ENCODE peak calls at places on chromosomes 1 and 21, in nine cellular contexts. One of them, this sample, is unnamed.

GRCh38 chr1:8985915-8986813 is 40.1 kb downstream of the SLC2A7 start:
- DNase-seq in left lung: peak
- DNase-seq in pancreas: peak
- DNase-seq in dorsolateral prefrontal cortex: peak
- DNase-seq in endothelial cell: no peak
- DNase-seq in fibroblast of villous mesenchyme: peak
- DNase-seq in Caco-2: no peak
- DNase-seq in Calu3: peak
- DNase-seq in fibroblast of the aortic adventitia: peak
- DNase-seq in this sample: no peak

GRCh38 chr1:228226956-228227791 is 19.3 kb downstream of the OBSCN start:
- DNase-seq in fibroblast of the aortic adventitia: no peak
- DNase-seq in Caco-2: no peak
- DNase-seq in fibroblast of villous mesenchyme: peak
- DNase-seq in Calu3: peak
- DNase-seq in endothelial cell: no peak
- DNase-seq in pancreas: no peak
- DNase-seq in dorsolateral prefrontal cortex: no peak
- DNase-seq in left lung: no peak
- DNase-seq in this sample: peak

GRCh38 chr1:247209306-247209900 is 37.6 kb upstream of the ZNF124 start:
- DNase-seq in fibroblast of villous mesenchyme: peak
- DNase-seq in Caco-2: no peak
- DNase-seq in dorsolateral prefrontal cortex: no peak
- DNase-seq in endothelial cell: no peak
- DNase-seq in Calu3: no peak
- DNase-seq in fibroblast of the aortic adventitia: no peak
- DNase-seq in left lung: no peak
- DNase-seq in pancreas: no peak
- DNase-seq in this sample: no peak

GRCh38 chr1:115838805-115839705 is 1.9 kb downstream of the NHLH2 start:
- DNase-seq in dorsolateral prefrontal cortex: no peak
- DNase-seq in left lung: no peak
- DNase-seq in Caco-2: no peak
- DNase-seq in Calu3: peak
- DNase-seq in fibroblast of villous mesenchyme: no peak
- DNase-seq in endothelial cell: peak
- DNase-seq in fibroblast of the aortic adventitia: no peak
- DNase-seq in pancreas: peak
- DNase-seq in this sample: peak

GRCh38 chr1:106217765-106218164 is 838.7 kb upstream of the PRMT6 start:
- DNase-seq in endothelial cell: no peak
- DNase-seq in fibroblast of the aortic adventitia: no peak
- DNase-seq in Calu3: no peak
- DNase-seq in dorsolateral prefrontal cortex: no peak
- DNase-seq in fibroblast of villous mesenchyme: no peak
- DNase-seq in left lung: no peak
- DNase-seq in Caco-2: no peak
- DNase-seq in pancreas: no peak
- DNase-seq in this sample: no peak

GRCh38 chr1:150106331-150106730 is 38.8 kb downstream of the VPS45 start:
- DNase-seq in endothelial cell: no peak
- DNase-seq in fibroblast of the aortic adventitia: no peak
- DNase-seq in pancreas: no peak
- DNase-seq in Calu3: no peak
- DNase-seq in dorsolateral prefrontal cortex: no peak
- DNase-seq in Caco-2: no peak
- DNase-seq in left lung: no peak
- DNase-seq in fibroblast of villous mesenchyme: no peak
- DNase-seq in this sample: no peak

GRCh38 chr1:7524681-7525340 is 246.3 kb upstream of the VAMP3 start:
- DNase-seq in Caco-2: no peak
- DNase-seq in fibroblast of the aortic adventitia: no peak
- DNase-seq in Calu3: no peak
- DNase-seq in fibroblast of villous mesenchyme: no peak
- DNase-seq in pancreas: no peak
- DNase-seq in left lung: peak
- DNase-seq in dorsolateral prefrontal cortex: no peak
- DNase-seq in endothelial cell: no peak
- DNase-seq in this sample: no peak

GRCh38 chr1:154878371-154879355 is 8.6 kb upstream of the KCNN3 start:
- DNase-seq in Caco-2: peak
- DNase-seq in pancreas: peak
- DNase-seq in fibroblast of villous mesenchyme: peak
- DNase-seq in dorsolateral prefrontal cortex: peak
- DNase-seq in left lung: peak
- DNase-seq in endothelial cell: peak
- DNase-seq in fibroblast of the aortic adventitia: peak
- DNase-seq in Calu3: peak
- DNase-seq in this sample: peak

GRCh38 chr1:58576727-58577675 is at the start of gene TACSTD2:
- DNase-seq in left lung: peak
- DNase-seq in endothelial cell: peak
- DNase-seq in Caco-2: peak
- DNase-seq in dorsolateral prefrontal cortex: no peak
- DNase-seq in fibroblast of the aortic adventitia: no peak
- DNase-seq in Calu3: peak
- DNase-seq in pancreas: peak
- DNase-seq in fibroblast of villous mesenchyme: no peak
- DNase-seq in this sample: peak

GRCh38 chr1:245258271-245258920 is 103.6 kb downstream of the KIF26B start:
- DNase-seq in fibroblast of villous mesenchyme: no peak
- DNase-seq in pancreas: peak
- DNase-seq in Caco-2: no peak
- DNase-seq in fibroblast of the aortic adventitia: no peak
- DNase-seq in dorsolateral prefrontal cortex: no peak
- DNase-seq in left lung: peak
- DNase-seq in Calu3: peak
- DNase-seq in endothelial cell: no peak
- DNase-seq in this sample: no peak

GRCh38 chr1:40450491-40451237 is 388 bp downstream of the ZFP69B start:
- DNase-seq in fibroblast of villous mesenchyme: peak
- DNase-seq in Caco-2: no peak
- DNase-seq in pancreas: peak
- DNase-seq in dorsolateral prefrontal cortex: no peak
- DNase-seq in fibroblast of the aortic adventitia: peak
- DNase-seq in Calu3: peak
- DNase-seq in left lung: peak
- DNase-seq in endothelial cell: no peak
- DNase-seq in this sample: no peak

GRCh38 chr1:176656257-176656995 is 193.5 kb downstream of the PAPPA2 start:
- DNase-seq in pancreas: peak
- DNase-seq in Calu3: no peak
- DNase-seq in fibroblast of villous mesenchyme: peak
- DNase-seq in endothelial cell: no peak
- DNase-seq in dorsolateral prefrontal cortex: no peak
- DNase-seq in left lung: no peak
- DNase-seq in fibroblast of the aortic adventitia: peak
- DNase-seq in Caco-2: no peak
- DNase-seq in this sample: no peak

GRCh38 chr1:13619909-13620308 is 36.3 kb downstream of the PDPN start:
- DNase-seq in dorsolateral prefrontal cortex: no peak
- DNase-seq in fibroblast of villous mesenchyme: peak
- DNase-seq in Calu3: no peak
- DNase-seq in left lung: no peak
- DNase-seq in fibroblast of the aortic adventitia: no peak
- DNase-seq in pancreas: no peak
- DNase-seq in Caco-2: no peak
- DNase-seq in endothelial cell: no peak
- DNase-seq in this sample: no peak

GRCh38 chr21:33654412-33654811 is 12.1 kb downstream of the ITSN1 start:
- DNase-seq in Caco-2: no peak
- DNase-seq in Calu3: no peak
- DNase-seq in fibroblast of the aortic adventitia: no peak
- DNase-seq in endothelial cell: no peak
- DNase-seq in dorsolateral prefrontal cortex: no peak
- DNase-seq in fibroblast of villous mesenchyme: no peak
- DNase-seq in left lung: no peak
- DNase-seq in pancreas: no peak
- DNase-seq in this sample: no peak

GRCh38 chr1:12230549-12231275 is 882 bp downstream of the VPS13D start:
- DNase-seq in Caco-2: no peak
- DNase-seq in fibroblast of the aortic adventitia: no peak
- DNase-seq in endothelial cell: peak
- DNase-seq in dorsolateral prefrontal cortex: no peak
- DNase-seq in pancreas: peak
- DNase-seq in left lung: peak
- DNase-seq in fibroblast of villous mesenchyme: peak
- DNase-seq in Calu3: peak
- DNase-seq in this sample: no peak

GRCh38 chr1:181504294-181505115 is 21.2 kb downstream of the CACNA1E start:
- DNase-seq in left lung: no peak
- DNase-seq in fibroblast of the aortic adventitia: no peak
- DNase-seq in Calu3: peak
- DNase-seq in Caco-2: peak
- DNase-seq in fibroblast of villous mesenchyme: peak
- DNase-seq in dorsolateral prefrontal cortex: no peak
- DNase-seq in endothelial cell: peak
- DNase-seq in pancreas: no peak
- DNase-seq in this sample: no peak

GRCh38 chr1:156488566-156489165 is 11.9 kb downstream of the MEF2D start:
- DNase-seq in left lung: no peak
- DNase-seq in Calu3: no peak
- DNase-seq in fibroblast of villous mesenchyme: no peak
- DNase-seq in Caco-2: no peak
- DNase-seq in fibroblast of the aortic adventitia: no peak
- DNase-seq in endothelial cell: no peak
- DNase-seq in pancreas: no peak
- DNase-seq in dorsolateral prefrontal cortex: no peak
- DNase-seq in this sample: no peak

GRCh38 chr1:31356427-31356826 is 16.4 kb downstream of the FABP3 start:
- DNase-seq in Caco-2: no peak
- DNase-seq in left lung: no peak
- DNase-seq in endothelial cell: no peak
- DNase-seq in fibroblast of villous mesenchyme: no peak
- DNase-seq in Calu3: no peak
- DNase-seq in dorsolateral prefrontal cortex: no peak
- DNase-seq in pancreas: no peak
- DNase-seq in fibroblast of the aortic adventitia: no peak
- DNase-seq in this sample: no peak

GRCh38 chr1:195376190-195376589 is 1232.0 kb downstream of the KCNT2 start:
- DNase-seq in fibroblast of villous mesenchyme: no peak
- DNase-seq in left lung: no peak
- DNase-seq in endothelial cell: no peak
- DNase-seq in Caco-2: no peak
- DNase-seq in Calu3: no peak
- DNase-seq in fibroblast of the aortic adventitia: no peak
- DNase-seq in dorsolateral prefrontal cortex: no peak
- DNase-seq in pancreas: no peak
- DNase-seq in this sample: no peak

DNA sequence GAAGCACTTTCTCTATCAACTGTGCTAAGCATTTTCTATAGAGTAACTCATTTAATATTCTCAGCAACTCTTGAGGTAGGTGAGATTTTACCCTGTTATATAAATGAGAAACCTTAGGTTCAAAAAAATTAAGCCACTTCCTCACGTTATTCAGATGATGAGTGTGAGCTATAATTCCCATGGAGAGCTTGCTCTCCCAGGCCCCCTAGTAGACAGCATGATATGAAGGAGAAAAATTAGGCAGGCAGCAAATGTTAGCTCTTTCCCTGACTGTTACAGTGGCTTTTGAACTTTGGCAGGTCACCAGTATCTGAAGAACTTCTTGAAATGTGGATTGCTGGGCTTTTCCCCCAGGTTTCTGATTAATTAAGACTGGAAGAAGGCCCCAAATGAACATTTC is 753.1 kb downstream of the NCAM2 start:
- DNase-seq in dorsolateral prefrontal cortex: no peak
- DNase-seq in Calu3: no peak
- DNase-seq in endothelial cell: no peak
- DNase-seq in left lung: no peak
- DNase-seq in Caco-2: no peak
- DNase-seq in fibroblast of villous mesenchyme: peak
- DNase-seq in fibroblast of the aortic adventitia: no peak
- DNase-seq in pancreas: no peak
- DNase-seq in this sample: no peak
- TF ChIP-seq CTCF in dorsolateral prefrontal cortex: peak
- TF ChIP-seq CTCF in Calu3: no peak
- TF ChIP-seq CTCF in endothelial cell: no peak
- TF ChIP-seq CTCF in left lung: peak
- TF ChIP-seq CTCF in Caco-2: no peak
- TF ChIP-seq CTCF in fibroblast of villous mesenchyme: peak
- TF ChIP-seq CTCF in fibroblast of the aortic adventitia: no peak
- TF ChIP-seq CTCF in pancreas: no peak
- TF ChIP-seq CTCF in this sample: no peak

DNA sequence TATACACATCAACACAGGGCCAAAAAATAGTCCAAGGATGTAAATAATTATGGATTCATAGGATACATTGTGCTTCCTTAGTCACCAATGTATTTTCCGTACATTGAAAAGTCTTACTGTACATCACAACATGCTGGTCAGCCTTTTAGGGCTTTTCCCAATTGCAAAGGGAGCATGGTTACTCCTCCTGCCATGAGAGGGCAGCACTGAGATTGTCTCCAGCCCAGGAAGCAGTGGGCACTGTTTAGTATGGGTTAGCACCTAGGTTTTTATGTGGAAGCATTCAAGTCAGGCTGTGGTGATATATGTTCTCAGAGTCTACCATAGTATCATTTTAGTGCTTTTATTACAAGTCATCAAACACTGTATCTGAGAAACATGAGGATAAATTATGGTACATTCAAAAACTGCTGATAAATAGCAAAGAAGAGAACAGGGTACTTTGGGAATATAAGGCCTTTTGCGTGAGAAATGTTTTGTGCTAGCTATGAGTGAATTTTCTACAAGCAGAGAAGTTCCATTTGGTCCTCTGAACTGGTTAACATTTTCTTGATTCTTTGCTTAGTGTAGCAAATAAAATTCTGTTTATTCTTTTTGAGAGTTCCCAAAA is 34.0 kb downstream of the ST6GALNAC5 start:
- DNase-seq in pancreas: no peak
- DNase-seq in left lung: no peak
- DNase-seq in dorsolateral prefrontal cortex: no peak
- DNase-seq in fibroblast of the aortic adventitia: peak
- DNase-seq in endothelial cell: peak
- DNase-seq in Calu3: peak
- DNase-seq in Caco-2: peak
- DNase-seq in fibroblast of villous mesenchyme: peak
- DNase-seq in this sample: no peak
- TF ChIP-seq CTCF in pancreas: no peak
- TF ChIP-seq CTCF in left lung: peak
- TF ChIP-seq CTCF in dorsolateral prefrontal cortex: peak
- TF ChIP-seq CTCF in fibroblast of the aortic adventitia: peak
- TF ChIP-seq CTCF in endothelial cell: peak
- TF ChIP-seq CTCF in Calu3: peak
- TF ChIP-seq CTCF in Caco-2: peak
- TF ChIP-seq CTCF in fibroblast of villous mesenchyme: peak
- TF ChIP-seq CTCF in this sample: peak

GRCh38 chr1:165827199-165828102 is at the start of gene UCK2:
- DNase-seq in endothelial cell: peak
- DNase-seq in fibroblast of the aortic adventitia: peak
- DNase-seq in left lung: peak
- DNase-seq in Calu3: peak
- DNase-seq in dorsolateral prefrontal cortex: peak
- DNase-seq in fibroblast of villous mesenchyme: peak
- DNase-seq in pancreas: peak
- DNase-seq in Caco-2: peak
- DNase-seq in this sample: peak
- TF ChIP-seq CTCF in endothelial cell: peak
- TF ChIP-seq CTCF in fibroblast of the aortic adventitia: no peak
- TF ChIP-seq CTCF in left lung: no peak
- TF ChIP-seq CTCF in Calu3: no peak
- TF ChIP-seq CTCF in dorsolateral prefrontal cortex: no peak
- TF ChIP-seq CTCF in fibroblast of villous mesenchyme: peak
- TF ChIP-seq CTCF in pancreas: no peak
- TF ChIP-seq CTCF in Caco-2: no peak
- TF ChIP-seq CTCF in this sample: no peak

GRCh38 chr1:201282931-201283829 is at the start of gene PKP1:
- DNase-seq in endothelial cell: peak
- DNase-seq in Calu3: peak
- DNase-seq in fibroblast of the aortic adventitia: no peak
- DNase-seq in fibroblast of villous mesenchyme: no peak
- DNase-seq in pancreas: peak
- DNase-seq in Caco-2: no peak
- DNase-seq in dorsolateral prefrontal cortex: no peak
- DNase-seq in left lung: no peak
- DNase-seq in this sample: no peak
- TF ChIP-seq CTCF in endothelial cell: no peak
- TF ChIP-seq CTCF in Calu3: no peak
- TF ChIP-seq CTCF in fibroblast of the aortic adventitia: no peak
- TF ChIP-seq CTCF in fibroblast of villous mesenchyme: no peak
- TF ChIP-seq CTCF in pancreas: no peak
- TF ChIP-seq CTCF in Caco-2: no peak
- TF ChIP-seq CTCF in dorsolateral prefrontal cortex: no peak
- TF ChIP-seq CTCF in left lung: no peak
- TF ChIP-seq CTCF in this sample: no peak

This sample was measured in mesothelial cell of epicardium.